ENCODE peak calls at places on chromosomes 6 and 20, in six cellular contexts. One of them, this sample, is unnamed.

GRCh38 chr6:53049389-53049788 is 15.8 kb upstream of the FBXO9 start:
- DNase-seq in NCI-H1105: no peak
- DNase-seq in fibroblast of pulmonary artery: no peak
- DNase-seq in GM06990: no peak
- DNase-seq in activated CD8-positive, alpha-beta memory T cell treated with anti-CD3 and anti-CD28 coated beads for 24 hours: no peak
- DNase-seq in CD4-positive, alpha-beta T cell: no peak
- DNase-seq in this sample: no peak

GRCh38 chr6:37489697-37490336 is 9.9 kb downstream of the CCDC167 start:
- DNase-seq in NCI-H1105: no peak
- DNase-seq in fibroblast of pulmonary artery: no peak
- DNase-seq in GM06990: no peak
- DNase-seq in activated CD8-positive, alpha-beta memory T cell treated with anti-CD3 and anti-CD28 coated beads for 24 hours: peak
- DNase-seq in CD4-positive, alpha-beta T cell: peak
- DNase-seq in this sample: no peak

GRCh38 chr6:63014290-63014689 is 197.0 kb upstream of the FKBP1C start:
- DNase-seq in NCI-H1105: no peak
- DNase-seq in fibroblast of pulmonary artery: no peak
- DNase-seq in GM06990: no peak
- DNase-seq in activated CD8-positive, alpha-beta memory T cell treated with anti-CD3 and anti-CD28 coated beads for 24 hours: no peak
- DNase-seq in CD4-positive, alpha-beta T cell: no peak
- DNase-seq in this sample: no peak

GRCh38 chr6:56913276-56914138 is 41.4 kb upstream of the BEND6 start:
- DNase-seq in NCI-H1105: no peak
- DNase-seq in fibroblast of pulmonary artery: no peak
- DNase-seq in GM06990: no peak
- DNase-seq in activated CD8-positive, alpha-beta memory T cell treated with anti-CD3 and anti-CD28 coated beads for 24 hours: no peak
- DNase-seq in CD4-positive, alpha-beta T cell: no peak
- DNase-seq in this sample: no peak

GRCh38 chr6:126696921-126697693 is 357.2 kb downstream of the CENPW start:
- DNase-seq in NCI-H1105: peak
- DNase-seq in fibroblast of pulmonary artery: no peak
- DNase-seq in GM06990: no peak
- DNase-seq in activated CD8-positive, alpha-beta memory T cell treated with anti-CD3 and anti-CD28 coated beads for 24 hours: no peak
- DNase-seq in CD4-positive, alpha-beta T cell: no peak
- DNase-seq in this sample: no peak

GRCh38 chr20:34058831-34059230 is 53.2 kb downstream of the EIF2S2 start:
- DNase-seq in NCI-H1105: no peak
- DNase-seq in fibroblast of pulmonary artery: no peak
- DNase-seq in GM06990: peak
- DNase-seq in activated CD8-positive, alpha-beta memory T cell treated with anti-CD3 and anti-CD28 coated beads for 24 hours: no peak
- DNase-seq in CD4-positive, alpha-beta T cell: peak
- DNase-seq in this sample: peak

GRCh38 chr6:45416700-45417099 is 39.0 kb upstream of the SUPT3H start:
- DNase-seq in NCI-H1105: no peak
- DNase-seq in fibroblast of pulmonary artery: no peak
- DNase-seq in GM06990: no peak
- DNase-seq in activated CD8-positive, alpha-beta memory T cell treated with anti-CD3 and anti-CD28 coated beads for 24 hours: no peak
- DNase-seq in CD4-positive, alpha-beta T cell: no peak
- DNase-seq in this sample: no peak

GRCh38 chr6:111888928-111889696 is 15.9 kb upstream of the FYN start:
- DNase-seq in NCI-H1105: no peak
- DNase-seq in fibroblast of pulmonary artery: peak
- DNase-seq in GM06990: no peak
- DNase-seq in activated CD8-positive, alpha-beta memory T cell treated with anti-CD3 and anti-CD28 coated beads for 24 hours: no peak
- DNase-seq in CD4-positive, alpha-beta T cell: no peak
- DNase-seq in this sample: no peak

GRCh38 chr20:7113577-7114466 is 346.3 kb downstream of the BMP2 start:
- DNase-seq in NCI-H1105: peak
- DNase-seq in fibroblast of pulmonary artery: peak
- DNase-seq in GM06990: no peak
- DNase-seq in activated CD8-positive, alpha-beta memory T cell treated with anti-CD3 and anti-CD28 coated beads for 24 hours: no peak
- DNase-seq in CD4-positive, alpha-beta T cell: no peak
- DNase-seq in this sample: peak

GRCh38 chr6:1022719-1023118 is 289.2 kb upstream of the FOXQ1 start:
- DNase-seq in NCI-H1105: no peak
- DNase-seq in fibroblast of pulmonary artery: no peak
- DNase-seq in GM06990: no peak
- DNase-seq in activated CD8-positive, alpha-beta memory T cell treated with anti-CD3 and anti-CD28 coated beads for 24 hours: no peak
- DNase-seq in CD4-positive, alpha-beta T cell: no peak
- DNase-seq in this sample: no peak

GRCh38 chr20:47124235-47124717 is 229.6 kb downstream of the EYA2 start:
- DNase-seq in NCI-H1105: no peak
- DNase-seq in fibroblast of pulmonary artery: peak
- DNase-seq in GM06990: no peak
- DNase-seq in activated CD8-positive, alpha-beta memory T cell treated with anti-CD3 and anti-CD28 coated beads for 24 hours: no peak
- DNase-seq in CD4-positive, alpha-beta T cell: no peak
- DNase-seq in this sample: no peak

GRCh38 chr20:18585134-18585533 is 2.7 kb upstream of the DTD1 start:
- DNase-seq in NCI-H1105: no peak
- DNase-seq in fibroblast of pulmonary artery: peak
- DNase-seq in GM06990: no peak
- DNase-seq in activated CD8-positive, alpha-beta memory T cell treated with anti-CD3 and anti-CD28 coated beads for 24 hours: no peak
- DNase-seq in CD4-positive, alpha-beta T cell: no peak
- DNase-seq in this sample: no peak

GRCh38 chr20:29873946-29874345 is 1383.5 kb upstream of the DEFB115 start:
- DNase-seq in NCI-H1105: peak
- DNase-seq in fibroblast of pulmonary artery: peak
- DNase-seq in GM06990: peak
- DNase-seq in activated CD8-positive, alpha-beta memory T cell treated with anti-CD3 and anti-CD28 coated beads for 24 hours: no peak
- DNase-seq in CD4-positive, alpha-beta T cell: no peak
- DNase-seq in this sample: no peak

GRCh38 chr6:111871725-111872520 is 1.3 kb downstream of the FYN start:
- DNase-seq in NCI-H1105: peak
- DNase-seq in fibroblast of pulmonary artery: peak
- DNase-seq in GM06990: no peak
- DNase-seq in activated CD8-positive, alpha-beta memory T cell treated with anti-CD3 and anti-CD28 coated beads for 24 hours: peak
- DNase-seq in CD4-positive, alpha-beta T cell: no peak
- DNase-seq in this sample: no peak

GRCh38 chr6:27161946-27162603 is 85.4 kb upstream of the PRSS16 start:
- DNase-seq in NCI-H1105: peak
- DNase-seq in fibroblast of pulmonary artery: peak
- DNase-seq in GM06990: no peak
- DNase-seq in activated CD8-positive, alpha-beta memory T cell treated with anti-CD3 and anti-CD28 coated beads for 24 hours: no peak
- DNase-seq in CD4-positive, alpha-beta T cell: no peak
- DNase-seq in this sample: no peak

GRCh38 chr20:13119583-13119982 is 101.5 kb upstream of the ISM1 start:
- DNase-seq in NCI-H1105: peak
- DNase-seq in fibroblast of pulmonary artery: peak
- DNase-seq in GM06990: peak
- DNase-seq in activated CD8-positive, alpha-beta memory T cell treated with anti-CD3 and anti-CD28 coated beads for 24 hours: peak
- DNase-seq in CD4-positive, alpha-beta T cell: peak
- DNase-seq in this sample: peak

GRCh38 chr6:17167327-17167979 is 65.6 kb downstream of the STMND1 start:
- DNase-seq in NCI-H1105: no peak
- DNase-seq in fibroblast of pulmonary artery: peak
- DNase-seq in GM06990: no peak
- DNase-seq in activated CD8-positive, alpha-beta memory T cell treated with anti-CD3 and anti-CD28 coated beads for 24 hours: no peak
- DNase-seq in CD4-positive, alpha-beta T cell: no peak
- DNase-seq in this sample: no peak

GRCh38 chr6:12401200-12401599 is 111.0 kb downstream of the EDN1 start:
- DNase-seq in NCI-H1105: no peak
- DNase-seq in fibroblast of pulmonary artery: peak
- DNase-seq in GM06990: no peak
- DNase-seq in activated CD8-positive, alpha-beta memory T cell treated with anti-CD3 and anti-CD28 coated beads for 24 hours: no peak
- DNase-seq in CD4-positive, alpha-beta T cell: no peak
- DNase-seq in this sample: no peak

GRCh38 chr6:129370268-129370916 is 339.6 kb downstream of the ARHGAP18 start:
- DNase-seq in NCI-H1105: peak
- DNase-seq in fibroblast of pulmonary artery: peak
- DNase-seq in GM06990: no peak
- DNase-seq in activated CD8-positive, alpha-beta memory T cell treated with anti-CD3 and anti-CD28 coated beads for 24 hours: peak
- DNase-seq in CD4-positive, alpha-beta T cell: peak
- DNase-seq in this sample: no peak

GRCh38 chr6:167583412-167583811 is 243.3 kb upstream of the AFDN start:
- DNase-seq in NCI-H1105: no peak
- DNase-seq in fibroblast of pulmonary artery: no peak
- DNase-seq in GM06990: no peak
- DNase-seq in activated CD8-positive, alpha-beta memory T cell treated with anti-CD3 and anti-CD28 coated beads for 24 hours: no peak
- DNase-seq in CD4-positive, alpha-beta T cell: no peak
- DNase-seq in this sample: no peak

GRCh38 chr6:33869826-33870423 is 66.1 kb upstream of the MLN start:
- DNase-seq in NCI-H1105: no peak
- DNase-seq in fibroblast of pulmonary artery: no peak
- DNase-seq in GM06990: no peak
- DNase-seq in activated CD8-positive, alpha-beta memory T cell treated with anti-CD3 and anti-CD28 coated beads for 24 hours: no peak
- DNase-seq in CD4-positive, alpha-beta T cell: no peak
- DNase-seq in this sample: no peak

GRCh38 chr6:43878823-43879495 is 108.9 kb downstream of the VEGFA start:
- DNase-seq in NCI-H1105: no peak
- DNase-seq in fibroblast of pulmonary artery: no peak
- DNase-seq in GM06990: no peak
- DNase-seq in activated CD8-positive, alpha-beta memory T cell treated with anti-CD3 and anti-CD28 coated beads for 24 hours: no peak
- DNase-seq in CD4-positive, alpha-beta T cell: no peak
- DNase-seq in this sample: no peak

GRCh38 chr6:136607932-136608772 is 57.9 kb upstream of the MAP7 start:
- DNase-seq in NCI-H1105: peak
- DNase-seq in fibroblast of pulmonary artery: peak
- DNase-seq in GM06990: peak
- DNase-seq in activated CD8-positive, alpha-beta memory T cell treated with anti-CD3 and anti-CD28 coated beads for 24 hours: peak
- DNase-seq in CD4-positive, alpha-beta T cell: peak
- DNase-seq in this sample: peak

GRCh38 chr6:133952815-133953633 is at the start of gene TBPL1:
- DNase-seq in NCI-H1105: peak
- DNase-seq in fibroblast of pulmonary artery: peak
- DNase-seq in GM06990: peak
- DNase-seq in activated CD8-positive, alpha-beta memory T cell treated with anti-CD3 and anti-CD28 coated beads for 24 hours: peak
- DNase-seq in CD4-positive, alpha-beta T cell: peak
- DNase-seq in this sample: peak

This sample was measured in DMS153.